ENCODE peak calls at places on chromosomes 6 and 20, in five cellular contexts. Y is GM23248, W is HCT116, D is SK-N-SH, T is PC-9. U is an unnamed sample. For H3K27me3 and H3K9me2, the result is how much of the 10 kb centered on the place peaks cover.

GRCh38 chr20:38685853-38686473 is 38.3 kb upstream of the SLC32A1 start:
- DNase-seq in W (no peak), Y (peak), T (peak), D (no peak), U (peak)

GRCh38 chr6:129498556-129498940 is 211.4 kb downstream of the ARHGAP18 start:
- DNase-seq in T (no peak), W (no peak), D (no peak), Y (peak), U (peak)

GRCh38 chr6:71444222-71444621 is 155.6 kb downstream of the OGFRL1 start:
- DNase-seq in Y (no peak), D (no peak), W (no peak), T (no peak), U (peak)

GRCh38 chr6:17305219-17306001 is 24.2 kb downstream of the RBM24 start:
- DNase-seq in W (no peak), D (no peak), T (no peak), Y (peak), U (no peak)

GRCh38 chr6:63634630-63635029 is 972 bp upstream of the PHF3 start:
- DNase-seq in D (no peak), W (no peak), T (no peak), Y (no peak), U (no peak)

GRCh38 chr6:96213768-96214167 is 198.0 kb downstream of the FUT9 start:
- DNase-seq in W (no peak), Y (no peak), T (no peak), D (no peak), U (peak)

GRCh38 chr20:59669451-59669850 is 65.1 kb downstream of the PHACTR3 start:
- DNase-seq in D (no peak), W (no peak), Y (no peak), T (no peak), U (no peak)

GRCh38 chr6:142323377-142323776 is 21.6 kb downstream of the ADGRG6 start:
- DNase-seq in D (no peak), W (no peak), T (peak), Y (no peak), U (peak)

GRCh38 chr20:50320910-50321796 is 130.5 kb downstream of the CEBPB start:
- DNase-seq in T (peak), D (peak), W (peak), Y (peak), U (peak)

GRCh38 chr20:31691646-31692275 is 30.9 kb downstream of the BCL2L1 start:
- DNase-seq in D (no peak), Y (peak), W (no peak), T (no peak), U (peak)

GRCh38 chr6:72616406-72617015 is 5.4 kb upstream of the KCNQ5 start:
- DNase-seq in D (peak), Y (peak), W (no peak), T (no peak), U (peak)

GRCh38 chr6:71400852-71401251 is 112.2 kb downstream of the OGFRL1 start:
- DNase-seq in T (no peak), D (no peak), Y (peak), W (no peak), U (no peak)

GRCh38 chr6:118706702-118707101 is 55.3 kb upstream of the CEP85L start:
- DNase-seq in T (no peak), D (no peak), Y (peak), W (no peak), U (no peak)

GRCh38 chr20:52494244-52494643 is 302.7 kb upstream of the ZFP64 start:
- DNase-seq in D (no peak), T (no peak), Y (peak), W (no peak), U (peak)

GRCh38 chr6:52499681-52500239 is 77.1 kb downstream of the TRAM2 start:
- DNase-seq in W (no peak), T (no peak), D (no peak), Y (no peak), U (no peak)

GRCh38 chr6:7534192-7534591 is 7.3 kb upstream of the DSP start:
- DNase-seq in T (no peak), Y (no peak), D (no peak), W (no peak), U (no peak)

GRCh38 chr6:7535498-7535897 is 6.0 kb upstream of the DSP start:
- DNase-seq in W (no peak), Y (peak), D (no peak), T (no peak), U (peak)

GRCh38 chr6:7529141-7529540 is 12.3 kb upstream of the DSP start:
- DNase-seq in Y (no peak), T (no peak), W (no peak), D (no peak), U (no peak)

GRCh38 chr6:7532232-7532631 is 9.2 kb upstream of the DSP start:
- DNase-seq in D (no peak), T (peak), Y (no peak), W (no peak), U (peak)

DNA sequence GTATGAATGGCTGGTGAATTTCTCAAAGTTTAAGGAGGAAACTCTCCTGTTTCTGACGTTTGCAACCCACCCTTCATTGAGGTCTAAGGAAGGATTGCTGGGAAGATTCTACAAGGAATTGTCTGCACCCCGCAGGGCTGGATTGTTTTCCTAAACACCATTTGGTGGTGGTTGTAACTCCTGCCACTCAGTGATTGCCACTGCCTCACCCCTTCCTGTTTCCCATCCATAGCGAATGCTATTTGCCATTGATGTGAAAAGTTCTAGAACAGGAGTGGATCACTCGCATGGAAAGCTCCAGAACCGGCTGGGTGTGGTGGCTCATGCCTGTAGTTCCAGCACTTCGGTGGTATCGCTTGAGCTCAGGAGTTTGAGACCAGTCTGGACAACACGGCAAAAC is 8.7 kb upstream of the DSP start:
- DNase-seq in Y (no peak), D (no peak), W (no peak), T (no peak), U (no peak)
- H3K27me3 ChIP-seq in Y (under half), D (under half), W (under half), T (under half), U (under half)

GRCh38 chr6:42697268-42697655 is 25.1 kb downstream of the PRPH2 start:
- DNase-seq in W (no peak), D (no peak), T (no peak), Y (no peak), U (no peak)
- H3K27ac ChIP-seq in W (no peak), D (no peak), T (no peak), Y (peak), U (no peak)

DNA sequence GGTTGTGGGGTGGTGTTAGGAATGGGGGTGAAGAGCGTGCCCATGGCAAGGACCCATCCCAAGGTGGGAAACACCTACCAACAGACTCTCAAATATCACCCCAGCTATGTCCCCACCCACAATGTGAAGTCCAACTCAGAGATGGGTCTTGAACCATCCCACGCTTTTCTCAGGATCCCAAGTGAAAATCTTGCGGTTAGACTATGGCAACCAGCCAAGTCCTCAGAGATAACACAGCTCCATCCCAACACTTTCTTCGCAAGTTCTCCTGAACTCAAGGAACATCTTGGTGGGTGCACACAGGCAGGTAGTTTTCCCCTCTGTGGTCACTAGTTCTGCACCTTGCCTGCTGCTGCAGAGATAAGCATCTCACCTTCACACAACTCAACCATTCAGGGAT is 116.0 kb downstream of the CDC5L start:
- DNase-seq in Y (no peak), W (no peak), T (no peak), D (no peak), U (no peak)
- H3K9me2 ChIP-seq in Y (under half), W (under half), T (under half), D (under half), U (under half)

GRCh38 chr20:63475209-63475608 is 2.8 kb upstream of the KCNQ2 start:
- DNase-seq in D (no peak), W (no peak), T (no peak), Y (peak), U (no peak)
- H3K27me3 ChIP-seq in D (under half), W (under half), T (half or more), Y (under half), U (under half)

GRCh38 chr6:53830356-53830755 is 35.6 kb downstream of the LRRC1 start:
- DNase-seq in T (no peak), Y (no peak), W (no peak), D (no peak), U (no peak)
- H3K27ac ChIP-seq in T (no peak), Y (no peak), W (no peak), D (no peak), U (no peak)

GRCh38 chr20:21183722-21184121 is 57.8 kb downstream of the KIZ start:
- DNase-seq in Y (peak), W (no peak), T (no peak), D (no peak), U (peak)
- H3K9me2 ChIP-seq in Y (under half), W (under half), T (under half), D (under half), U (under half)

DNA sequence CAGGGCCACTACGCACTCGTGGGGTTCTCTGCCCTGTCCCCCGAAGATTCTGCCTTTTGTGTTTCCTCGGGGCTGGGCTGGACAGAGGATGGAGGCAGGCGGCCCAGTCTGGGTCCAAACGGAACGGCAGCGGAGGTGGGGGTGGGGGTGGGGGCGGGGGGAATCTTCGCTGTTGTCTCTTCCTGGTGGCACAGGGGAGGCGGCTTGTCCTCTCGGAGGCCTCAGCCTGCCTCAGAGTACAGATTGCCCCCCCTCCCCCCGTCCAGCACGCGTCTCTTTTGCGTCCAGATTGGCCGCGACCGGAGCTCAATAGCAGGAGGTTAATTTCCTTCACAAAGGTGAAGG is 1.4 kb upstream of the INSM1 start:
- DNase-seq in D (peak), Y (no peak), W (no peak), T (no peak), U (no peak)
- H3K27me3 ChIP-seq in D (half or more), Y (half or more), W (under half), T (under half), U (half or more)

DNA sequence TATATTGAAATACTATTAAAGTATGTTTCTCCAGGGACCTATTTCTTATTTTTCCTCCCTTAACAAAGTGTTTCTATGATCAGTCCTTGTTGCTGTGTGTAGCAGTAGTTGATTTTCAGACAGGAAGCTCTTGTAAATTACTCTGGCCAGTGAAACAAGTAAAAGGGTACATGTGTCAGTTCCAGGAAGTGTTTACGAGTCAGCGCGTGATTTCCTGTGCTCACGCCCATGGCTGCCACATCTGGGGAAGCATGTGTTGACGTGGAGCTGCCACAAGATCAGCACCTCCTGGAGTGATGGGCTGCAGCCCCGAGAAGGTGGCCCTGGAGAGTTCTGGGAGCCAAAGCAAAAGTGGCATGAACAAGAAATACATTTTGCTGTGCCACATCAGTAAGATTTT is 38.6 kb upstream of the GGTLC1 start:
- DNase-seq in W (no peak), T (no peak), Y (peak), D (no peak), U (peak)
- H3K27ac ChIP-seq in W (no peak), T (no peak), Y (no peak), D (no peak), U (no peak)

GRCh38 chr20:11101696-11102095 is 427.9 kb upstream of the JAG1 start:
- DNase-seq in Y (no peak), W (no peak), T (no peak), D (no peak), U (no peak)
- H3K9me2 ChIP-seq in Y (under half), W (under half), T (under half), D (under half), U (under half)

U was measured in PC-3.